ENCODE peak calls at places on chromosomes 7 and 10, in four cellular contexts. C, Y, M and Z are unnamed samples.

GRCh38 chr10:87671416-87671815 is 11.7 kb downstream of the PAPSS2 start:
- DNase-seq in C (no peak), Y (no peak), M (no peak), Z (no peak)

GRCh38 chr7:78443811-78444210 is 645.2 kb downstream of the PHTF2 start:
- DNase-seq in C (no peak), Y (no peak), M (peak; percentile 16), Z (no peak)

GRCh38 chr10:4086041-4086886 is 301.3 kb upstream of the KLF6 start:
- DNase-seq in C (no peak), Y (no peak), M (no peak), Z (no peak)

GRCh38 chr10:2852574-2853323 is 214.6 kb upstream of the PFKP start:
- DNase-seq in C (no peak), Y (no peak), M (no peak), Z (no peak)

GRCh38 chr10:96588601-96589419 is 2.0 kb upstream of the TM9SF3 start:
- DNase-seq in C (no peak), Y (no peak), M (no peak), Z (no peak)

GRCh38 chr10:81838950-81839349 is 36.0 kb upstream of the NRG3 start:
- DNase-seq in C (no peak), Y (no peak), M (no peak), Z (peak; percentile 31)

GRCh38 chr7:136116186-136116585 is 139.0 kb upstream of the MTPN start:
- DNase-seq in C (no peak), Y (no peak), M (no peak), Z (no peak)

GRCh38 chr7:141072548-141073172 is 1.2 kb upstream of the TMEM178B start:
- DNase-seq in C (peak; percentile 84), Y (no peak), M (peak; percentile 30), Z (peak; percentile 91)

GRCh38 chr10:50641636-50642035 is 17.9 kb upstream of the SGMS1 start:
- DNase-seq in C (no peak), Y (no peak), M (no peak), Z (no peak)

GRCh38 chr10:1882728-1883127 is 145.4 kb upstream of the ADARB2 start:
- DNase-seq in C (no peak), Y (no peak), M (no peak), Z (no peak)

GRCh38 chr7:24871765-24872164 is 108.2 kb downstream of the OSBPL3 start:
- DNase-seq in C (no peak), Y (no peak), M (no peak), Z (no peak)

GRCh38 chr7:106369816-106370215 is 85.0 kb upstream of the NAMPT start:
- DNase-seq in C (no peak), Y (no peak), M (no peak), Z (no peak)

GRCh38 chr10:72334196-72334831 is 20.4 kb downstream of the DNAJB12 start:
- DNase-seq in C (no peak), Y (no peak), M (peak; percentile 60), Z (peak; percentile 86)

GRCh38 chr10:31129261-31129660 is 97.6 kb upstream of the ZNF438 start:
- DNase-seq in C (no peak), Y (no peak), M (no peak), Z (peak; percentile 41)

GRCh38 chr10:102660891-102661613 is 16.8 kb downstream of the TRIM8 start:
- DNase-seq in C (no peak), Y (peak; percentile 30), M (peak; percentile 31), Z (peak; percentile 69)

GRCh38 chr7:122380993-122381392 is 76.4 kb upstream of the FEZF1 start:
- DNase-seq in C (no peak), Y (no peak), M (no peak), Z (no peak)